ENCODE peak calls at places on chromosomes 3 and 15, in seven cellular contexts. U is psoas muscle; P is aorta; A is CD4-positive, CD25-positive, alpha-beta regulatory T cell; N is esophagus squamous epithelium; Q is breast epithelium; G is GM23338. C is an unnamed sample. For H3K36me3, the result is how much of the 10 kb centered on the place peaks cover.

GRCh38 chr3:114623420-114624046 is 329.7 kb downstream of the TIGIT start:
- DNase-seq in U (no peak), P (no peak), A (no peak), N (no peak), Q (no peak), G (no peak), C (no peak)

GRCh38 chr3:100150583-100150982 is 36.3 kb upstream of the FILIP1L start:
- DNase-seq in U (no peak), P (no peak), A (no peak), N (no peak), Q (no peak), G (no peak), C (no peak)

GRCh38 chr15:96888764-96889163 is 558.3 kb downstream of the NR2F2 start:
- DNase-seq in U (no peak), P (no peak), A (no peak), N (no peak), Q (no peak), G (no peak), C (no peak)

GRCh38 chr3:47194994-47195393 is 31.1 kb upstream of the SETD2 start:
- DNase-seq in U (no peak), P (no peak), A (no peak), N (no peak), Q (no peak), G (no peak), C (no peak)

GRCh38 chr3:56818156-56818985 is 16.6 kb upstream of the ARHGEF3 start:
- DNase-seq in U (no peak), P (no peak), A (no peak), N (no peak), Q (no peak), G (no peak), C (no peak)

GRCh38 chr3:95289295-95289694 is 1226.4 kb downstream of the NSUN3 start:
- DNase-seq in U (no peak), P (no peak), A (no peak), N (no peak), Q (no peak), G (no peak), C (no peak)

GRCh38 chr15:63401078-63401477 is 19.4 kb upstream of the CA12 start:
- DNase-seq in U (no peak), P (no peak), A (no peak), N (no peak), Q (no peak), G (no peak), C (no peak)

GRCh38 chr15:44489464-44489863 is 47.5 kb upstream of the EIF3J start:
- DNase-seq in U (no peak), P (no peak), A (no peak), N (no peak), Q (no peak), G (no peak), C (no peak)

GRCh38 chr15:76162784-76163428 is 103.1 kb downstream of the TMEM266 start:
- DNase-seq in U (no peak), P (no peak), A (no peak), N (no peak), Q (no peak), G (no peak), C (no peak)

GRCh38 chr3:126490619-126491018 is 14.9 kb upstream of the ZXDC start:
- DNase-seq in U (no peak), P (no peak), A (no peak), N (no peak), Q (no peak), G (peak), C (peak)

GRCh38 chr15:99435138-99435695 is 130.6 kb upstream of the MEF2A start:
- DNase-seq in U (peak), P (peak), A (no peak), N (no peak), Q (peak), G (no peak), C (peak)

GRCh38 chr15:48564690-48565089 is 80.8 kb downstream of the FBN1 start:
- DNase-seq in U (no peak), P (no peak), A (no peak), N (no peak), Q (no peak), G (no peak), C (no peak)

GRCh38 chr15:77838595-77838994 is 205.9 kb upstream of the LINGO1 start:
- DNase-seq in U (peak), P (peak), A (no peak), N (no peak), Q (no peak), G (no peak), C (no peak)

GRCh38 chr3:171284308-171285075 is 175.7 kb downstream of the TNIK start:
- DNase-seq in U (no peak), P (peak), A (no peak), N (no peak), Q (no peak), G (no peak), C (no peak)

GRCh38 chr3:142966808-142967207 is 3.3 kb upstream of the PAQR9 start:
- DNase-seq in U (no peak), P (no peak), A (no peak), N (no peak), Q (no peak), G (no peak), C (no peak)

GRCh38 chr3:73449774-73450173 is 175.0 kb downstream of the PDZRN3 start:
- DNase-seq in U (no peak), P (no peak), A (no peak), N (no peak), Q (no peak), G (no peak), C (peak)

GRCh38 chr3:71066849-71067261 is 516.7 kb downstream of the FOXP1 start:
- DNase-seq in U (no peak), P (no peak), A (no peak), N (no peak), Q (no peak), G (no peak), C (peak)

GRCh38 chr3:129184396-129184656 is 630 bp upstream of the CNBP start:
- DNase-seq in U (no peak), P (no peak), A (no peak), N (no peak), Q (no peak), G (peak), C (peak)

GRCh38 chr15:98727115-98728040 is 79.0 kb downstream of the IGF1R start:
- DNase-seq in U (peak), P (peak), A (no peak), N (no peak), Q (peak), G (peak), C (no peak)

GRCh38 chr15:71069693-71070092 is 45.6 kb upstream of the THSD4 start:
- DNase-seq in U (no peak), P (no peak), A (no peak), N (no peak), Q (no peak), G (no peak), C (no peak)

GRCh38 chr15:88647362-88648105 is 8.7 kb downstream of the ISG20 start:
- DNase-seq in U (no peak), P (no peak), A (no peak), N (no peak), Q (no peak), G (no peak), C (peak)

GRCh38 chr3:170049146-170050000 is 11.6 kb downstream of the GPR160 start:
- DNase-seq in U (peak), P (no peak), A (no peak), N (no peak), Q (peak), G (no peak), C (no peak)

GRCh38 chr15:25053000-25053815 is 98.4 kb downstream of the SNRPN start:
- DNase-seq in U (no peak), P (no peak), A (no peak), N (no peak), Q (no peak), G (no peak), C (no peak)

GRCh38 chr3:189921770-189922169 is 198.9 kb downstream of the P3H2 start:
- DNase-seq in U (no peak), P (no peak), A (no peak), N (no peak), Q (no peak), G (no peak), C (no peak)

GRCh38 chr3:6709178-6709577 is 151.7 kb upstream of the GRM7 start:
- DNase-seq in U (no peak), P (no peak), A (no peak), N (no peak), Q (peak), G (no peak), C (no peak)

GRCh38 chr3:14319654-14320182 is 82.7 kb upstream of the SLC6A6 start:
- DNase-seq in U (no peak), P (peak), A (no peak), N (no peak), Q (no peak), G (peak), C (peak)

GRCh38 chr3:58573638-58574037 is 3.6 kb downstream of the FAM107A start:
- DNase-seq in U (no peak), P (no peak), A (no peak), N (no peak), Q (no peak), G (no peak), C (no peak)

GRCh38 chr3:87771338-87772059 is 287.3 kb downstream of the CGGBP1 start:
- DNase-seq in U (peak), P (peak), A (peak), N (no peak), Q (no peak), G (peak), C (peak)

GRCh38 chr3:58414538-58415197 is 19.0 kb downstream of the PDHB start:
- DNase-seq in U (no peak), P (peak), A (peak), N (no peak), Q (no peak), G (peak), C (peak)

GRCh38 chr3:86929046-86929445 is 61.9 kb downstream of the VGLL3 start:
- DNase-seq in U (no peak), P (no peak), A (no peak), N (no peak), Q (no peak), G (no peak), C (no peak)

GRCh38 chr3:160330690-160331089 is 68.3 kb downstream of the IFT80 start:
- DNase-seq in U (no peak), P (no peak), A (no peak), N (no peak), Q (no peak), G (no peak), C (no peak)

GRCh38 chr15:29418931-29419330 is 149.3 kb upstream of the NSMCE3 start:
- DNase-seq in U (no peak), P (no peak), A (no peak), N (no peak), Q (no peak), G (no peak), C (no peak)

GRCh38 chr3:190586631-190587000 is 72.7 kb downstream of the IL1RAP start:
- DNase-seq in U (no peak), P (no peak), A (peak), N (no peak), Q (no peak), G (no peak), C (no peak)

GRCh38 chr3:109532257-109533216 is 195.2 kb upstream of the DPPA4 start:
- DNase-seq in U (no peak), P (peak), A (peak), N (no peak), Q (no peak), G (peak), C (peak)

DNA sequence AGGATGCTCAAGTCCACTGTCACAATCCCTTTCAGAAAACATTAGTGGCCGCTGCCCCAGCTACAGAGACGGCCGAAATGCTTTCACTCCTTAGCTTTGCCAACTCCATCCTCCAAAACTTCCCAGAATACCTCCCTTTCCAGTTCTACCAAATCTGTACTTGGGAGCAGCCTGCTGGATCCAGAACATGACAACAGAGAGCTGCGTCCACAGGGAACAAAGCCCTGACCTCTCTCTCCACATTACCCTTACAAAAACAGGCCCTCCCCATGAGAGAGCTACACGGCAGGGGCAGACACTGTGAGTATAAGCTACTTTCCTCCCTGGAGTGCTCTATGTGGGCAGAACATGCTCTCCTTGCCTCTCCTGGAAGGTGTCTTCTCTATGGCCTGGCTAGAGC is 6.3 kb downstream of the RBM15B start:
- DNase-seq in U (no peak), P (no peak), A (no peak), N (no peak), Q (no peak), G (no peak), C (no peak)
- H3K36me3 ChIP-seq in U (half or more), P (under half), A (half or more), N (under half), Q (under half), G (under half), C (half or more)

GRCh38 chr15:59170295-59170881 is 36.3 kb upstream of the LDHAL6B start:
- DNase-seq in U (peak), P (peak), A (no peak), N (no peak), Q (peak), G (peak), C (no peak)
- H3K27ac ChIP-seq in U (peak), P (peak), A (no peak), N (peak), Q (peak), G (peak), C (no peak)

GRCh38 chr3:113461488-113461887 is 20.2 kb upstream of the CFAP44 start:
- DNase-seq in U (no peak), P (no peak), A (no peak), N (no peak), Q (no peak), G (no peak), C (no peak)
- H3K36me3 ChIP-seq in U (half or more), P (under half), A (under half), N (under half), Q (under half), G (under half), C (half or more)

GRCh38 chr3:136535906-136536305 is 216.3 kb downstream of the STAG1 start:
- DNase-seq in U (no peak), P (no peak), A (no peak), N (no peak), Q (no peak), G (no peak), C (no peak)
- H3K27ac ChIP-seq in U (no peak), P (no peak), A (no peak), N (no peak), Q (no peak), G (no peak), C (no peak)

GRCh38 chr15:79886119-79886518 is 10.7 kb downstream of the MTHFS start:
- DNase-seq in U (no peak), P (no peak), A (no peak), N (no peak), Q (no peak), G (no peak), C (no peak)
- H3K36me3 ChIP-seq in U (half or more), P (under half), A (half or more), N (under half), Q (under half), G (under half), C (half or more)

GRCh38 chr15:83930392-83930791 is 276.5 kb downstream of the ADAMTSL3 start:
- DNase-seq in U (no peak), P (no peak), A (no peak), N (no peak), Q (no peak), G (no peak), C (no peak)

GRCh38 chr15:83929619-83930018 is 275.7 kb downstream of the ADAMTSL3 start:
- DNase-seq in U (no peak), P (no peak), A (no peak), N (no peak), Q (no peak), G (no peak), C (no peak)

GRCh38 chr15:83928392-83928734 is 274.4 kb downstream of the ADAMTSL3 start:
- DNase-seq in U (no peak), P (no peak), A (no peak), N (no peak), Q (no peak), G (no peak), C (peak)

GRCh38 chr15:83927704-83928391 is 273.9 kb downstream of the ADAMTSL3 start:
- DNase-seq in U (no peak), P (no peak), A (no peak), N (no peak), Q (no peak), G (no peak), C (no peak)

GRCh38 chr15:83928878-83929418 is 275.0 kb downstream of the ADAMTSL3 start:
- DNase-seq in U (no peak), P (no peak), A (no peak), N (no peak), Q (no peak), G (no peak), C (no peak)
- H3K27ac ChIP-seq in U (no peak), P (peak), A (no peak), N (no peak), Q (peak), G (no peak), C (no peak)

GRCh38 chr3:27426926-27427325 is 57.3 kb downstream of the SLC4A7 start:
- DNase-seq in U (no peak), P (no peak), A (no peak), N (no peak), Q (no peak), G (no peak), C (no peak)

GRCh38 chr3:27422617-27423016 is 53.4 kb upstream of the NEK10 start:
- DNase-seq in U (no peak), P (no peak), A (no peak), N (no peak), Q (no peak), G (no peak), C (no peak)

GRCh38 chr3:27428446-27428845 is 55.7 kb downstream of the SLC4A7 start:
- DNase-seq in U (no peak), P (no peak), A (no peak), N (no peak), Q (no peak), G (no peak), C (no peak)

GRCh38 chr3:27425896-27426565 is 56.8 kb upstream of the NEK10 start:
- DNase-seq in U (no peak), P (no peak), A (no peak), N (no peak), Q (no peak), G (no peak), C (no peak)

GRCh38 chr3:27423463-27423862 is 54.3 kb upstream of the NEK10 start:
- DNase-seq in U (no peak), P (no peak), A (no peak), N (no peak), Q (no peak), G (no peak), C (no peak)
- H3K36me3 ChIP-seq in U (under half), P (under half), A (half or more), N (under half), Q (under half), G (under half), C (under half)

GRCh38 chr15:74240002-74240568 is 4.0 kb downstream of the CCDC33 start:
- DNase-seq in U (peak), P (peak), A (no peak), N (no peak), Q (peak), G (peak), C (no peak)
- H3K27ac ChIP-seq in U (no peak), P (no peak), A (no peak), N (no peak), Q (no peak), G (no peak), C (no peak)

GRCh38 chr3:79019137-79019923 is 748.5 kb downstream of the ROBO1 start:
- DNase-seq in U (peak), P (peak), A (no peak), N (no peak), Q (peak), G (peak), C (no peak)
- H3K36me3 ChIP-seq in U (under half), P (under half), A (under half), N (under half), Q (under half), G (under half), C (under half)